ENCODE peak calls at places on chromosomes 11 and 22, in five cellular contexts. P, B, S, N and M are unnamed samples.

GRCh38 chr11:61577383-61578118 is 3.3 kb downstream of the SYT7 start:
- DNase-seq in P (no peak), B (no peak), S (peak), N (no peak), M (no peak)

GRCh38 chr22:41445171-41446056 is 1.2 kb downstream of the TOB2 start:
- DNase-seq in P (peak), B (no peak), S (peak), N (peak), M (peak)

GRCh38 chr11:112972399-112973115 is 11.3 kb downstream of the NCAM1 start:
- DNase-seq in P (no peak), B (no peak), S (no peak), N (no peak), M (no peak)

GRCh38 chr11:18522388-18522787 is 4.4 kb downstream of the TSG101 start:
- DNase-seq in P (peak), B (no peak), S (peak), N (no peak), M (no peak)

GRCh38 chr11:6468712-6469495 is 4.8 kb downstream of the TRIM3 start:
- DNase-seq in P (peak), B (no peak), S (peak), N (peak), M (no peak)

GRCh38 chr22:27638329-27639179 is 163.0 kb downstream of the MN1 start:
- DNase-seq in P (no peak), B (no peak), S (no peak), N (no peak), M (no peak)

GRCh38 chr22:32745251-32745995 is 56.1 kb upstream of the TIMP3 start:
- DNase-seq in P (peak), B (no peak), S (peak), N (peak), M (no peak)

GRCh38 chr11:11540157-11540556 is 81.6 kb downstream of the GALNT18 start:
- DNase-seq in P (no peak), B (no peak), S (no peak), N (no peak), M (no peak)

GRCh38 chr11:11231763-11232162 is 121.3 kb downstream of the CSNK2A3 start:
- DNase-seq in P (no peak), B (no peak), S (no peak), N (no peak), M (no peak)

GRCh38 chr11:73965764-73966121 is 14.9 kb downstream of the DNAJB13 start:
- DNase-seq in P (no peak), B (no peak), S (no peak), N (no peak), M (no peak)

GRCh38 chr11:2269601-2270321 is 627 bp downstream of the ASCL2 start:
- DNase-seq in P (peak), B (no peak), S (peak), N (peak), M (peak)